ENCODE peak calls at places on chromosomes 1 and 21, in six cellular contexts. One of them, this sample, is unnamed.

GRCh38 chr1:173554541-173555250 is 48.2 kb downstream of the SLC9C2 start:
- DNase-seq in cardiac fibroblast: peak
- DNase-seq in GM12865: no peak
- DNase-seq in psoas muscle: no peak
- DNase-seq in cardiac muscle cell: no peak
- DNase-seq in breast epithelium: no peak
- DNase-seq in this sample: no peak

GRCh38 chr1:204645251-204645650 is 40.3 kb downstream of the LRRN2 start:
- DNase-seq in breast epithelium: no peak
- DNase-seq in GM12865: no peak
- DNase-seq in cardiac fibroblast: no peak
- DNase-seq in psoas muscle: no peak
- DNase-seq in cardiac muscle cell: no peak
- DNase-seq in this sample: no peak

GRCh38 chr1:242784074-242784473 is 259.6 kb upstream of the PLD5 start:
- DNase-seq in GM12865: peak
- DNase-seq in cardiac muscle cell: no peak
- DNase-seq in cardiac fibroblast: no peak
- DNase-seq in psoas muscle: no peak
- DNase-seq in breast epithelium: no peak
- DNase-seq in this sample: no peak

GRCh38 chr1:228307218-228308023 is 99.2 kb downstream of the TRIM11 start:
- DNase-seq in cardiac muscle cell: no peak
- DNase-seq in cardiac fibroblast: no peak
- DNase-seq in psoas muscle: peak
- DNase-seq in breast epithelium: no peak
- DNase-seq in GM12865: no peak
- DNase-seq in this sample: no peak

GRCh38 chr1:38454236-38454635 is 405.3 kb downstream of the RRAGC start:
- DNase-seq in psoas muscle: no peak
- DNase-seq in cardiac muscle cell: no peak
- DNase-seq in breast epithelium: no peak
- DNase-seq in cardiac fibroblast: no peak
- DNase-seq in GM12865: no peak
- DNase-seq in this sample: no peak

GRCh38 chr1:183374825-183375224 is 43.4 kb downstream of the NMNAT2 start:
- DNase-seq in cardiac muscle cell: no peak
- DNase-seq in psoas muscle: no peak
- DNase-seq in breast epithelium: no peak
- DNase-seq in GM12865: no peak
- DNase-seq in cardiac fibroblast: no peak
- DNase-seq in this sample: no peak

GRCh38 chr1:167121375-167122120 is 27.7 kb downstream of the STYXL2 start:
- DNase-seq in breast epithelium: no peak
- DNase-seq in cardiac fibroblast: no peak
- DNase-seq in psoas muscle: peak
- DNase-seq in GM12865: no peak
- DNase-seq in cardiac muscle cell: peak
- DNase-seq in this sample: no peak

GRCh38 chr1:181872562-181872961 is 188.9 kb downstream of the ZNF648 start:
- DNase-seq in cardiac muscle cell: no peak
- DNase-seq in cardiac fibroblast: no peak
- DNase-seq in GM12865: no peak
- DNase-seq in breast epithelium: no peak
- DNase-seq in psoas muscle: peak
- DNase-seq in this sample: no peak

GRCh38 chr1:203643213-203644045 is 16.8 kb downstream of the ATP2B4 start:
- DNase-seq in cardiac muscle cell: peak
- DNase-seq in GM12865: no peak
- DNase-seq in psoas muscle: no peak
- DNase-seq in cardiac fibroblast: peak
- DNase-seq in breast epithelium: no peak
- DNase-seq in this sample: no peak

GRCh38 chr1:208977861-208978260 is 605.7 kb upstream of the CAMK1G start:
- DNase-seq in cardiac fibroblast: peak
- DNase-seq in psoas muscle: no peak
- DNase-seq in cardiac muscle cell: no peak
- DNase-seq in breast epithelium: no peak
- DNase-seq in GM12865: no peak
- DNase-seq in this sample: no peak

GRCh38 chr1:81834268-81834667 is 33.5 kb downstream of the ADGRL2 start:
- DNase-seq in GM12865: no peak
- DNase-seq in psoas muscle: no peak
- DNase-seq in breast epithelium: no peak
- DNase-seq in cardiac muscle cell: peak
- DNase-seq in cardiac fibroblast: no peak
- DNase-seq in this sample: no peak

GRCh38 chr1:62230724-62231123 is 36.1 kb downstream of the L1TD1 start:
- DNase-seq in breast epithelium: peak
- DNase-seq in psoas muscle: no peak
- DNase-seq in cardiac muscle cell: peak
- DNase-seq in cardiac fibroblast: peak
- DNase-seq in GM12865: no peak
- DNase-seq in this sample: no peak

GRCh38 chr1:1353389-1354151 is 4.4 kb upstream of the DVL1 start:
- DNase-seq in cardiac fibroblast: no peak
- DNase-seq in GM12865: no peak
- DNase-seq in psoas muscle: no peak
- DNase-seq in breast epithelium: no peak
- DNase-seq in cardiac muscle cell: no peak
- DNase-seq in this sample: no peak

GRCh38 chr1:156938813-156939212 is 18.4 kb downstream of the LRRC71 start:
- DNase-seq in psoas muscle: peak
- DNase-seq in GM12865: no peak
- DNase-seq in breast epithelium: no peak
- DNase-seq in cardiac muscle cell: no peak
- DNase-seq in cardiac fibroblast: no peak
- DNase-seq in this sample: no peak

GRCh38 chr1:116720406-116721071 is 33.7 kb upstream of the CD2 start:
- DNase-seq in cardiac fibroblast: no peak
- DNase-seq in breast epithelium: no peak
- DNase-seq in cardiac muscle cell: no peak
- DNase-seq in GM12865: no peak
- DNase-seq in psoas muscle: no peak
- DNase-seq in this sample: no peak

GRCh38 chr21:32728455-32729237 is 833 bp upstream of the SYNJ1 start:
- DNase-seq in psoas muscle: no peak
- DNase-seq in cardiac fibroblast: no peak
- DNase-seq in GM12865: no peak
- DNase-seq in cardiac muscle cell: no peak
- DNase-seq in breast epithelium: no peak
- DNase-seq in this sample: no peak

GRCh38 chr1:221157026-221157761 is 278.0 kb downstream of the HLX start:
- DNase-seq in cardiac fibroblast: no peak
- DNase-seq in GM12865: peak
- DNase-seq in psoas muscle: no peak
- DNase-seq in cardiac muscle cell: no peak
- DNase-seq in breast epithelium: no peak
- DNase-seq in this sample: no peak

GRCh38 chr1:46394108-46394871 is at the start of gene FAAH:
- DNase-seq in cardiac muscle cell: peak
- DNase-seq in GM12865: no peak
- DNase-seq in breast epithelium: no peak
- DNase-seq in cardiac fibroblast: peak
- DNase-seq in psoas muscle: peak
- DNase-seq in this sample: peak

GRCh38 chr1:214136336-214136735 is 144.6 kb upstream of the SMYD2 start:
- DNase-seq in breast epithelium: no peak
- DNase-seq in GM12865: no peak
- DNase-seq in cardiac muscle cell: peak
- DNase-seq in psoas muscle: no peak
- DNase-seq in cardiac fibroblast: no peak
- DNase-seq in this sample: no peak

GRCh38 chr1:26862781-26863676 is at the start of gene SFN:
- DNase-seq in breast epithelium: peak
- DNase-seq in cardiac muscle cell: no peak
- DNase-seq in cardiac fibroblast: no peak
- DNase-seq in GM12865: peak
- DNase-seq in psoas muscle: no peak
- DNase-seq in this sample: no peak

GRCh38 chr1:117607471-117607870 is 1.6 kb downstream of the TENT5C start:
- DNase-seq in breast epithelium: peak
- DNase-seq in GM12865: peak
- DNase-seq in cardiac muscle cell: no peak
- DNase-seq in cardiac fibroblast: no peak
- DNase-seq in psoas muscle: no peak
- DNase-seq in this sample: no peak

GRCh38 chr1:158126425-158126824 is 54.3 kb upstream of the CD1D start:
- DNase-seq in psoas muscle: no peak
- DNase-seq in breast epithelium: no peak
- DNase-seq in GM12865: peak
- DNase-seq in cardiac muscle cell: no peak
- DNase-seq in cardiac fibroblast: no peak
- DNase-seq in this sample: no peak

GRCh38 chr1:150213170-150214098 is 22.5 kb downstream of the ANP32E start:
- DNase-seq in cardiac fibroblast: peak
- DNase-seq in cardiac muscle cell: peak
- DNase-seq in GM12865: peak
- DNase-seq in psoas muscle: peak
- DNase-seq in breast epithelium: peak
- DNase-seq in this sample: peak

GRCh38 chr1:161082483-161082882 is 6.9 kb downstream of the NECTIN4 start:
- DNase-seq in psoas muscle: no peak
- DNase-seq in cardiac fibroblast: no peak
- DNase-seq in breast epithelium: no peak
- DNase-seq in GM12865: no peak
- DNase-seq in cardiac muscle cell: no peak
- DNase-seq in this sample: no peak

GRCh38 chr21:14737922-14738321 is 191.8 kb upstream of the SAMSN1 start:
- DNase-seq in cardiac fibroblast: peak
- DNase-seq in cardiac muscle cell: peak
- DNase-seq in GM12865: peak
- DNase-seq in psoas muscle: no peak
- DNase-seq in breast epithelium: no peak
- DNase-seq in this sample: no peak

GRCh38 chr1:225509770-225510169 is 81.9 kb upstream of the LBR start:
- DNase-seq in GM12865: no peak
- DNase-seq in psoas muscle: no peak
- DNase-seq in breast epithelium: no peak
- DNase-seq in cardiac muscle cell: no peak
- DNase-seq in cardiac fibroblast: peak
- DNase-seq in this sample: no peak

GRCh38 chr1:156738916-156739315 is 2.0 kb downstream of the MRPL24 start:
- DNase-seq in cardiac muscle cell: no peak
- DNase-seq in cardiac fibroblast: no peak
- DNase-seq in breast epithelium: no peak
- DNase-seq in GM12865: no peak
- DNase-seq in psoas muscle: no peak
- DNase-seq in this sample: no peak

GRCh38 chr21:14836950-14837349 is 227.8 kb downstream of the NRIP1 start:
- DNase-seq in GM12865: no peak
- DNase-seq in psoas muscle: no peak
- DNase-seq in breast epithelium: no peak
- DNase-seq in cardiac fibroblast: peak
- DNase-seq in cardiac muscle cell: peak
- DNase-seq in this sample: no peak

GRCh38 chr1:148289647-148290046 is 137.6 kb upstream of the NBPF11 start:
- DNase-seq in cardiac fibroblast: no peak
- DNase-seq in psoas muscle: no peak
- DNase-seq in GM12865: no peak
- DNase-seq in breast epithelium: no peak
- DNase-seq in cardiac muscle cell: no peak
- DNase-seq in this sample: no peak

GRCh38 chr1:168836469-168836868 is 107.5 kb upstream of the DPT start:
- DNase-seq in GM12865: no peak
- DNase-seq in psoas muscle: no peak
- DNase-seq in cardiac fibroblast: no peak
- DNase-seq in breast epithelium: no peak
- DNase-seq in cardiac muscle cell: no peak
- DNase-seq in this sample: no peak

GRCh38 chr1:19370453-19371170 is 58.5 kb downstream of the SLC66A1 start:
- DNase-seq in GM12865: no peak
- DNase-seq in cardiac fibroblast: no peak
- DNase-seq in breast epithelium: no peak
- DNase-seq in cardiac muscle cell: peak
- DNase-seq in psoas muscle: no peak
- DNase-seq in this sample: no peak

GRCh38 chr21:42679319-42679981 is 26.0 kb downstream of the PDE9A start:
- DNase-seq in GM12865: no peak
- DNase-seq in cardiac muscle cell: no peak
- DNase-seq in psoas muscle: peak
- DNase-seq in breast epithelium: no peak
- DNase-seq in cardiac fibroblast: no peak
- DNase-seq in this sample: no peak
- TF ChIP-seq CTCF in GM12865: no peak
- TF ChIP-seq CTCF in cardiac muscle cell: no peak
- TF ChIP-seq CTCF in psoas muscle: no peak
- TF ChIP-seq CTCF in breast epithelium: no peak
- TF ChIP-seq CTCF in cardiac fibroblast: no peak
- TF ChIP-seq CTCF in this sample: no peak

DNA sequence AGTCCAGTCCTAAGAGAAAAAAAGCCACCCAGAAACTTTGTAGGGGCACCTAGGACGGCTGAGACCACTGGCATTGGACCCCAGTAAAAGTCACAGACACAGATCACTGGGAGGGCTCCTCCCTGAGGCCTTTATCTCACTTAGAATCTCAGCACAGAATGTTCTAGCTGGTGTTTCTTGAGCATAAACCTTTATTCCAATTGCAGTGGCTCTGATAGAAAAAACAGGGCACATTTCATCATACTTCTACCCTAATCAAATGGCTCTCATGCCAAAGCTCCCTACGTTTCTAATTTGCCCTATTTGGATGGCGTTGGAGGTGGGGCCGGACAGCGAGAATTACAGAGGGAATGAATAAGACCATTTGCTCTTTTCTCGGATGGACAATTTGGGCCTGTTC is 53.8 kb downstream of the NGF start:
- DNase-seq in breast epithelium: no peak
- DNase-seq in GM12865: no peak
- DNase-seq in psoas muscle: no peak
- DNase-seq in cardiac muscle cell: no peak
- DNase-seq in cardiac fibroblast: no peak
- DNase-seq in this sample: no peak
- TF ChIP-seq CTCF in breast epithelium: no peak
- TF ChIP-seq CTCF in GM12865: no peak
- TF ChIP-seq CTCF in psoas muscle: no peak
- TF ChIP-seq CTCF in cardiac muscle cell: no peak
- TF ChIP-seq CTCF in cardiac fibroblast: no peak
- TF ChIP-seq CTCF in this sample: no peak

DNA sequence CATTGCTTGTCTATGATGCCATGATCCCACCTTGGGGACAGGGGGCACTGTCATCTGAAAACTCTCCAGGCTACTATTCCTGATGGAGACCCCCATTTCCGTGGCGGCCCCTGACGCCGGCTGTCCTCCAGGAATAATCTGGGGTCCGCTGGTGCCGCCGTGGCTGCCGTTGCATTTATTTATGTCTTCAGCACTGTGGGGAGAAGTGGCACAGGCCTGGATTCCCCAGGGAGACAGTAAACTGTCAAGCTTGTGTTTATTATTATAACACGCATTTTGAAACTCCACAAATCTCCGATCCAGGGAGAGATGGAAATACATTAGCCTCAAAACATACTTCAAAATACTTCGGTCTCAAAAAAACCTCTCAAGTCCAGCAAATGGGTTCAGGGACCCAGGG is 126.9 kb upstream of the C1orf174 start:
- DNase-seq in cardiac muscle cell: no peak
- DNase-seq in GM12865: no peak
- DNase-seq in cardiac fibroblast: no peak
- DNase-seq in breast epithelium: no peak
- DNase-seq in psoas muscle: no peak
- DNase-seq in this sample: no peak
- TF ChIP-seq CTCF in cardiac muscle cell: no peak
- TF ChIP-seq CTCF in GM12865: no peak
- TF ChIP-seq CTCF in cardiac fibroblast: no peak
- TF ChIP-seq CTCF in breast epithelium: no peak
- TF ChIP-seq CTCF in psoas muscle: no peak
- TF ChIP-seq CTCF in this sample: no peak

GRCh38 chr1:41417335-41417682 is 56.1 kb downstream of the FOXO6 start:
- DNase-seq in psoas muscle: no peak
- DNase-seq in cardiac muscle cell: no peak
- DNase-seq in cardiac fibroblast: no peak
- DNase-seq in breast epithelium: no peak
- DNase-seq in GM12865: no peak
- DNase-seq in this sample: no peak
- TF ChIP-seq CTCF in psoas muscle: no peak
- TF ChIP-seq CTCF in cardiac muscle cell: no peak
- TF ChIP-seq CTCF in cardiac fibroblast: no peak
- TF ChIP-seq CTCF in breast epithelium: no peak
- TF ChIP-seq CTCF in GM12865: no peak
- TF ChIP-seq CTCF in this sample: no peak